ENCODE peak calls at places on chromosome 1, in nine cellular contexts. One of them, this sample, is unnamed.

GRCh38 chr1:107220036-107220435 is 79.2 kb downstream of the NTNG1 start:
- DNase-seq in effector CD4-positive, alpha-beta T cell: no peak
- DNase-seq in activated CD4-positive, alpha-beta T cell treated with anti-CD3 and anti-CD28 coated beads, Interleukin-2, amount 10 ng/mL, durations not matched to agents 7 days and 5 days: no peak
- DNase-seq in T-helper 9 cell: no peak
- DNase-seq in occipital lobe: no peak
- DNase-seq in hepatocyte: no peak
- DNase-seq in activated effector memory CD4-positive, alpha-beta T cell treated with anti-CD3 and anti-CD28 coated beads, Interleukin-2, amount 50 U/mL, for 16 hours: no peak
- DNase-seq in DND-41: no peak
- DNase-seq in activated naive CD4-positive, alpha-beta T cell: no peak
- DNase-seq in this sample: no peak

GRCh38 chr1:151238467-151238739 is 16.1 kb upstream of the PSMD4 start:
- DNase-seq in effector CD4-positive, alpha-beta T cell: no peak
- DNase-seq in activated CD4-positive, alpha-beta T cell treated with anti-CD3 and anti-CD28 coated beads, Interleukin-2, amount 10 ng/mL, durations not matched to agents 7 days and 5 days: no peak
- DNase-seq in T-helper 9 cell: no peak
- DNase-seq in occipital lobe: peak; percentile 2
- DNase-seq in hepatocyte: no peak
- DNase-seq in activated effector memory CD4-positive, alpha-beta T cell treated with anti-CD3 and anti-CD28 coated beads, Interleukin-2, amount 50 U/mL, for 16 hours: no peak
- DNase-seq in DND-41: no peak
- DNase-seq in activated naive CD4-positive, alpha-beta T cell: no peak
- DNase-seq in this sample: no peak

GRCh38 chr1:41020109-41020576 is 1.4 kb downstream of the SLFNL1 start:
- DNase-seq in effector CD4-positive, alpha-beta T cell: no peak
- DNase-seq in activated CD4-positive, alpha-beta T cell treated with anti-CD3 and anti-CD28 coated beads, Interleukin-2, amount 10 ng/mL, durations not matched to agents 7 days and 5 days: no peak
- DNase-seq in T-helper 9 cell: no peak
- DNase-seq in occipital lobe: no peak
- DNase-seq in hepatocyte: no peak
- DNase-seq in activated effector memory CD4-positive, alpha-beta T cell treated with anti-CD3 and anti-CD28 coated beads, Interleukin-2, amount 50 U/mL, for 16 hours: no peak
- DNase-seq in DND-41: no peak
- DNase-seq in activated naive CD4-positive, alpha-beta T cell: no peak
- DNase-seq in this sample: no peak

GRCh38 chr1:8660455-8660854 is 157.0 kb downstream of the RERE start:
- DNase-seq in effector CD4-positive, alpha-beta T cell: no peak
- DNase-seq in activated CD4-positive, alpha-beta T cell treated with anti-CD3 and anti-CD28 coated beads, Interleukin-2, amount 10 ng/mL, durations not matched to agents 7 days and 5 days: no peak
- DNase-seq in T-helper 9 cell: no peak
- DNase-seq in occipital lobe: peak; percentile 69
- DNase-seq in hepatocyte: peak; percentile 58
- DNase-seq in activated effector memory CD4-positive, alpha-beta T cell treated with anti-CD3 and anti-CD28 coated beads, Interleukin-2, amount 50 U/mL, for 16 hours: no peak
- DNase-seq in DND-41: no peak
- DNase-seq in activated naive CD4-positive, alpha-beta T cell: no peak
- DNase-seq in this sample: no peak

GRCh38 chr1:200035956-200036615 is 8.6 kb downstream of the NR5A2 start:
- DNase-seq in effector CD4-positive, alpha-beta T cell: no peak
- DNase-seq in activated CD4-positive, alpha-beta T cell treated with anti-CD3 and anti-CD28 coated beads, Interleukin-2, amount 10 ng/mL, durations not matched to agents 7 days and 5 days: no peak
- DNase-seq in T-helper 9 cell: no peak
- DNase-seq in occipital lobe: no peak
- DNase-seq in hepatocyte: peak; percentile 17
- DNase-seq in activated effector memory CD4-positive, alpha-beta T cell treated with anti-CD3 and anti-CD28 coated beads, Interleukin-2, amount 50 U/mL, for 16 hours: no peak
- DNase-seq in DND-41: no peak
- DNase-seq in activated naive CD4-positive, alpha-beta T cell: no peak
- DNase-seq in this sample: no peak

GRCh38 chr1:121483961-121484424 is 299.2 kb downstream of the SRGAP2C start:
- DNase-seq in effector CD4-positive, alpha-beta T cell: no peak
- DNase-seq in activated CD4-positive, alpha-beta T cell treated with anti-CD3 and anti-CD28 coated beads, Interleukin-2, amount 10 ng/mL, durations not matched to agents 7 days and 5 days: no peak
- DNase-seq in T-helper 9 cell: no peak
- DNase-seq in occipital lobe: no peak
- DNase-seq in hepatocyte: peak; percentile 52
- DNase-seq in activated effector memory CD4-positive, alpha-beta T cell treated with anti-CD3 and anti-CD28 coated beads, Interleukin-2, amount 50 U/mL, for 16 hours: no peak
- DNase-seq in DND-41: peak; percentile 11
- DNase-seq in activated naive CD4-positive, alpha-beta T cell: no peak
- DNase-seq in this sample: peak; percentile 16

GRCh38 chr1:41789616-41790330 is 128.9 kb downstream of the HIVEP3 start:
- DNase-seq in effector CD4-positive, alpha-beta T cell: no peak
- DNase-seq in activated CD4-positive, alpha-beta T cell treated with anti-CD3 and anti-CD28 coated beads, Interleukin-2, amount 10 ng/mL, durations not matched to agents 7 days and 5 days: no peak
- DNase-seq in T-helper 9 cell: no peak
- DNase-seq in occipital lobe: no peak
- DNase-seq in hepatocyte: no peak
- DNase-seq in activated effector memory CD4-positive, alpha-beta T cell treated with anti-CD3 and anti-CD28 coated beads, Interleukin-2, amount 50 U/mL, for 16 hours: no peak
- DNase-seq in DND-41: no peak
- DNase-seq in activated naive CD4-positive, alpha-beta T cell: no peak
- DNase-seq in this sample: no peak

GRCh38 chr1:114002492-114003290 is 23.4 kb downstream of the OLFML3 start:
- DNase-seq in effector CD4-positive, alpha-beta T cell: no peak
- DNase-seq in activated CD4-positive, alpha-beta T cell treated with anti-CD3 and anti-CD28 coated beads, Interleukin-2, amount 10 ng/mL, durations not matched to agents 7 days and 5 days: no peak
- DNase-seq in T-helper 9 cell: no peak
- DNase-seq in occipital lobe: no peak
- DNase-seq in hepatocyte: peak; percentile 31
- DNase-seq in activated effector memory CD4-positive, alpha-beta T cell treated with anti-CD3 and anti-CD28 coated beads, Interleukin-2, amount 50 U/mL, for 16 hours: no peak
- DNase-seq in DND-41: peak; percentile 17
- DNase-seq in activated naive CD4-positive, alpha-beta T cell: no peak
- DNase-seq in this sample: no peak

GRCh38 chr1:216926681-216927080 is 203.5 kb upstream of the ESRRG start:
- DNase-seq in effector CD4-positive, alpha-beta T cell: no peak
- DNase-seq in activated CD4-positive, alpha-beta T cell treated with anti-CD3 and anti-CD28 coated beads, Interleukin-2, amount 10 ng/mL, durations not matched to agents 7 days and 5 days: no peak
- DNase-seq in T-helper 9 cell: no peak
- DNase-seq in occipital lobe: no peak
- DNase-seq in hepatocyte: no peak
- DNase-seq in activated effector memory CD4-positive, alpha-beta T cell treated with anti-CD3 and anti-CD28 coated beads, Interleukin-2, amount 50 U/mL, for 16 hours: no peak
- DNase-seq in DND-41: no peak
- DNase-seq in activated naive CD4-positive, alpha-beta T cell: no peak
- DNase-seq in this sample: no peak

GRCh38 chr1:93448983-93449805 is 1.3 kb downstream of the FNBP1L start:
- DNase-seq in effector CD4-positive, alpha-beta T cell: no peak
- DNase-seq in activated CD4-positive, alpha-beta T cell treated with anti-CD3 and anti-CD28 coated beads, Interleukin-2, amount 10 ng/mL, durations not matched to agents 7 days and 5 days: no peak
- DNase-seq in T-helper 9 cell: no peak
- DNase-seq in occipital lobe: no peak
- DNase-seq in hepatocyte: peak; percentile 79
- DNase-seq in activated effector memory CD4-positive, alpha-beta T cell treated with anti-CD3 and anti-CD28 coated beads, Interleukin-2, amount 50 U/mL, for 16 hours: no peak
- DNase-seq in DND-41: no peak
- DNase-seq in activated naive CD4-positive, alpha-beta T cell: no peak
- DNase-seq in this sample: no peak

GRCh38 chr1:197521118-197521739 is 253.2 kb downstream of the CRB1 start:
- DNase-seq in effector CD4-positive, alpha-beta T cell: no peak
- DNase-seq in activated CD4-positive, alpha-beta T cell treated with anti-CD3 and anti-CD28 coated beads, Interleukin-2, amount 10 ng/mL, durations not matched to agents 7 days and 5 days: peak; percentile 56
- DNase-seq in T-helper 9 cell: no peak
- DNase-seq in occipital lobe: no peak
- DNase-seq in hepatocyte: peak; percentile 42
- DNase-seq in activated effector memory CD4-positive, alpha-beta T cell treated with anti-CD3 and anti-CD28 coated beads, Interleukin-2, amount 50 U/mL, for 16 hours: no peak
- DNase-seq in DND-41: peak; percentile 31
- DNase-seq in activated naive CD4-positive, alpha-beta T cell: no peak
- DNase-seq in this sample: peak; percentile 59

GRCh38 chr1:117049857-117050256 is 10.3 kb upstream of the TTF2 start:
- DNase-seq in effector CD4-positive, alpha-beta T cell: no peak
- DNase-seq in activated CD4-positive, alpha-beta T cell treated with anti-CD3 and anti-CD28 coated beads, Interleukin-2, amount 10 ng/mL, durations not matched to agents 7 days and 5 days: no peak
- DNase-seq in T-helper 9 cell: no peak
- DNase-seq in occipital lobe: no peak
- DNase-seq in hepatocyte: no peak
- DNase-seq in activated effector memory CD4-positive, alpha-beta T cell treated with anti-CD3 and anti-CD28 coated beads, Interleukin-2, amount 50 U/mL, for 16 hours: no peak
- DNase-seq in DND-41: no peak
- DNase-seq in activated naive CD4-positive, alpha-beta T cell: no peak
- DNase-seq in this sample: no peak

GRCh38 chr1:218705911-218706893 is 361.1 kb downstream of the TGFB2 start:
- DNase-seq in effector CD4-positive, alpha-beta T cell: no peak
- DNase-seq in activated CD4-positive, alpha-beta T cell treated with anti-CD3 and anti-CD28 coated beads, Interleukin-2, amount 10 ng/mL, durations not matched to agents 7 days and 5 days: no peak
- DNase-seq in T-helper 9 cell: no peak
- DNase-seq in occipital lobe: no peak
- DNase-seq in hepatocyte: peak; percentile 55
- DNase-seq in activated effector memory CD4-positive, alpha-beta T cell treated with anti-CD3 and anti-CD28 coated beads, Interleukin-2, amount 50 U/mL, for 16 hours: no peak
- DNase-seq in DND-41: no peak
- DNase-seq in activated naive CD4-positive, alpha-beta T cell: no peak
- DNase-seq in this sample: peak; percentile 96

GRCh38 chr1:14945132-14946010 is 208.2 kb upstream of the TMEM51 start:
- DNase-seq in effector CD4-positive, alpha-beta T cell: no peak
- DNase-seq in activated CD4-positive, alpha-beta T cell treated with anti-CD3 and anti-CD28 coated beads, Interleukin-2, amount 10 ng/mL, durations not matched to agents 7 days and 5 days: no peak
- DNase-seq in T-helper 9 cell: no peak
- DNase-seq in occipital lobe: peak; percentile 25
- DNase-seq in hepatocyte: peak; percentile 75
- DNase-seq in activated effector memory CD4-positive, alpha-beta T cell treated with anti-CD3 and anti-CD28 coated beads, Interleukin-2, amount 50 U/mL, for 16 hours: no peak
- DNase-seq in DND-41: no peak
- DNase-seq in activated naive CD4-positive, alpha-beta T cell: no peak
- DNase-seq in this sample: no peak

GRCh38 chr1:172429324-172430127 is 9.0 kb downstream of the C1orf105 start:
- DNase-seq in effector CD4-positive, alpha-beta T cell: peak; percentile 30
- DNase-seq in activated CD4-positive, alpha-beta T cell treated with anti-CD3 and anti-CD28 coated beads, Interleukin-2, amount 10 ng/mL, durations not matched to agents 7 days and 5 days: peak; percentile 67
- DNase-seq in T-helper 9 cell: no peak
- DNase-seq in occipital lobe: no peak
- DNase-seq in hepatocyte: peak; percentile 78
- DNase-seq in activated effector memory CD4-positive, alpha-beta T cell treated with anti-CD3 and anti-CD28 coated beads, Interleukin-2, amount 50 U/mL, for 16 hours: no peak
- DNase-seq in DND-41: peak; percentile 53
- DNase-seq in activated naive CD4-positive, alpha-beta T cell: no peak
- DNase-seq in this sample: peak; percentile 78

GRCh38 chr1:36988311-36988710 is 46.0 kb downstream of the GRIK3 start:
- DNase-seq in effector CD4-positive, alpha-beta T cell: no peak
- DNase-seq in activated CD4-positive, alpha-beta T cell treated with anti-CD3 and anti-CD28 coated beads, Interleukin-2, amount 10 ng/mL, durations not matched to agents 7 days and 5 days: no peak
- DNase-seq in T-helper 9 cell: no peak
- DNase-seq in occipital lobe: no peak
- DNase-seq in hepatocyte: no peak
- DNase-seq in activated effector memory CD4-positive, alpha-beta T cell treated with anti-CD3 and anti-CD28 coated beads, Interleukin-2, amount 50 U/mL, for 16 hours: no peak
- DNase-seq in DND-41: no peak
- DNase-seq in activated naive CD4-positive, alpha-beta T cell: no peak
- DNase-seq in this sample: no peak

GRCh38 chr1:200444478-200444877 is 34.6 kb upstream of the ZNF281 start:
- DNase-seq in effector CD4-positive, alpha-beta T cell: no peak
- DNase-seq in activated CD4-positive, alpha-beta T cell treated with anti-CD3 and anti-CD28 coated beads, Interleukin-2, amount 10 ng/mL, durations not matched to agents 7 days and 5 days: no peak
- DNase-seq in T-helper 9 cell: no peak
- DNase-seq in occipital lobe: no peak
- DNase-seq in hepatocyte: no peak
- DNase-seq in activated effector memory CD4-positive, alpha-beta T cell treated with anti-CD3 and anti-CD28 coated beads, Interleukin-2, amount 50 U/mL, for 16 hours: no peak
- DNase-seq in DND-41: no peak
- DNase-seq in activated naive CD4-positive, alpha-beta T cell: no peak
- DNase-seq in this sample: no peak

GRCh38 chr1:56780832-56781231 is 38.4 kb downstream of the FYB2 start:
- DNase-seq in effector CD4-positive, alpha-beta T cell: no peak
- DNase-seq in activated CD4-positive, alpha-beta T cell treated with anti-CD3 and anti-CD28 coated beads, Interleukin-2, amount 10 ng/mL, durations not matched to agents 7 days and 5 days: no peak
- DNase-seq in T-helper 9 cell: no peak
- DNase-seq in occipital lobe: no peak
- DNase-seq in hepatocyte: no peak
- DNase-seq in activated effector memory CD4-positive, alpha-beta T cell treated with anti-CD3 and anti-CD28 coated beads, Interleukin-2, amount 50 U/mL, for 16 hours: no peak
- DNase-seq in DND-41: no peak
- DNase-seq in activated naive CD4-positive, alpha-beta T cell: no peak
- DNase-seq in this sample: no peak

GRCh38 chr1:35597870-35598269 is 24.8 kb downstream of the TFAP2E start:
- DNase-seq in effector CD4-positive, alpha-beta T cell: no peak
- DNase-seq in activated CD4-positive, alpha-beta T cell treated with anti-CD3 and anti-CD28 coated beads, Interleukin-2, amount 10 ng/mL, durations not matched to agents 7 days and 5 days: no peak
- DNase-seq in T-helper 9 cell: no peak
- DNase-seq in occipital lobe: no peak
- DNase-seq in hepatocyte: no peak
- DNase-seq in activated effector memory CD4-positive, alpha-beta T cell treated with anti-CD3 and anti-CD28 coated beads, Interleukin-2, amount 50 U/mL, for 16 hours: no peak
- DNase-seq in DND-41: no peak
- DNase-seq in activated naive CD4-positive, alpha-beta T cell: no peak
- DNase-seq in this sample: no peak

GRCh38 chr1:206022766-206023165 is 929 bp downstream of the CTSE start:
- DNase-seq in effector CD4-positive, alpha-beta T cell: no peak
- DNase-seq in activated CD4-positive, alpha-beta T cell treated with anti-CD3 and anti-CD28 coated beads, Interleukin-2, amount 10 ng/mL, durations not matched to agents 7 days and 5 days: no peak
- DNase-seq in T-helper 9 cell: no peak
- DNase-seq in occipital lobe: no peak
- DNase-seq in hepatocyte: no peak
- DNase-seq in activated effector memory CD4-positive, alpha-beta T cell treated with anti-CD3 and anti-CD28 coated beads, Interleukin-2, amount 50 U/mL, for 16 hours: no peak
- DNase-seq in DND-41: no peak
- DNase-seq in activated naive CD4-positive, alpha-beta T cell: no peak
- DNase-seq in this sample: no peak

GRCh38 chr1:44405804-44406743 is 1.0 kb downstream of the RNF220 start:
- DNase-seq in effector CD4-positive, alpha-beta T cell: no peak
- DNase-seq in activated CD4-positive, alpha-beta T cell treated with anti-CD3 and anti-CD28 coated beads, Interleukin-2, amount 10 ng/mL, durations not matched to agents 7 days and 5 days: no peak
- DNase-seq in T-helper 9 cell: no peak
- DNase-seq in occipital lobe: no peak
- DNase-seq in hepatocyte: peak; percentile 20
- DNase-seq in activated effector memory CD4-positive, alpha-beta T cell treated with anti-CD3 and anti-CD28 coated beads, Interleukin-2, amount 50 U/mL, for 16 hours: peak; percentile 68
- DNase-seq in DND-41: no peak
- DNase-seq in activated naive CD4-positive, alpha-beta T cell: no peak
- DNase-seq in this sample: peak; percentile 6

GRCh38 chr1:213464786-213465460 is 413.9 kb downstream of the RPS6KC1 start:
- DNase-seq in effector CD4-positive, alpha-beta T cell: no peak
- DNase-seq in activated CD4-positive, alpha-beta T cell treated with anti-CD3 and anti-CD28 coated beads, Interleukin-2, amount 10 ng/mL, durations not matched to agents 7 days and 5 days: no peak
- DNase-seq in T-helper 9 cell: no peak
- DNase-seq in occipital lobe: no peak
- DNase-seq in hepatocyte: no peak
- DNase-seq in activated effector memory CD4-positive, alpha-beta T cell treated with anti-CD3 and anti-CD28 coated beads, Interleukin-2, amount 50 U/mL, for 16 hours: no peak
- DNase-seq in DND-41: no peak
- DNase-seq in activated naive CD4-positive, alpha-beta T cell: no peak
- DNase-seq in this sample: no peak

GRCh38 chr1:156995412-156995811 is 50.1 kb downstream of the ARHGEF11 start:
- DNase-seq in effector CD4-positive, alpha-beta T cell: no peak
- DNase-seq in activated CD4-positive, alpha-beta T cell treated with anti-CD3 and anti-CD28 coated beads, Interleukin-2, amount 10 ng/mL, durations not matched to agents 7 days and 5 days: no peak
- DNase-seq in T-helper 9 cell: no peak
- DNase-seq in occipital lobe: no peak
- DNase-seq in hepatocyte: no peak
- DNase-seq in activated effector memory CD4-positive, alpha-beta T cell treated with anti-CD3 and anti-CD28 coated beads, Interleukin-2, amount 50 U/mL, for 16 hours: no peak
- DNase-seq in DND-41: no peak
- DNase-seq in activated naive CD4-positive, alpha-beta T cell: no peak
- DNase-seq in this sample: no peak

GRCh38 chr1:237146247-237146646 is 104.3 kb downstream of the RYR2 start:
- DNase-seq in effector CD4-positive, alpha-beta T cell: no peak
- DNase-seq in activated CD4-positive, alpha-beta T cell treated with anti-CD3 and anti-CD28 coated beads, Interleukin-2, amount 10 ng/mL, durations not matched to agents 7 days and 5 days: no peak
- DNase-seq in T-helper 9 cell: no peak
- DNase-seq in occipital lobe: peak; percentile 17
- DNase-seq in hepatocyte: peak; percentile 29
- DNase-seq in activated effector memory CD4-positive, alpha-beta T cell treated with anti-CD3 and anti-CD28 coated beads, Interleukin-2, amount 50 U/mL, for 16 hours: no peak
- DNase-seq in DND-41: no peak
- DNase-seq in activated naive CD4-positive, alpha-beta T cell: no peak
- DNase-seq in this sample: no peak

This sample was measured in NCI-H460.